ENCODE peak calls at places on chromosomes 16 and 17, in five cellular contexts. Q, T, A, Z and W are unnamed samples.

GRCh38 chr16:61936522-61936921 is 99.7 kb downstream of the CDH8 start:
- DNase-seq in T (no peak), Q (no peak), A (no peak), Z (no peak), W (no peak)

GRCh38 chr17:7312432-7313027 is 2.6 kb downstream of the GPS2 start:
- DNase-seq in A (no peak), T (no peak), Q (no peak), Z (no peak), W (no peak)

GRCh38 chr17:70945386-70945785 is 776.1 kb downstream of the KCNJ2 start:
- DNase-seq in A (no peak), Q (no peak), T (no peak), Z (no peak), W (no peak)

GRCh38 chr17:7854078-7854777 is 638 bp upstream of the TMEM88 start:
- DNase-seq in Z (no peak), A (no peak), T (no peak), Q (no peak), W (no peak)

GRCh38 chr16:55471448-55472097 is 7.4 kb upstream of the MMP2 start:
- DNase-seq in A (no peak), Z (no peak), Q (peak; percentile 51), T (no peak), W (no peak)

GRCh38 chr17:2705263-2705662 is 6.3 kb downstream of the CLUH start:
- DNase-seq in T (no peak), Q (peak; percentile 29), A (no peak), Z (no peak), W (no peak)

GRCh38 chr17:45818041-45818440 is 26.6 kb upstream of the SPPL2C start:
- DNase-seq in A (no peak), Q (no peak), Z (no peak), T (no peak), W (no peak)

GRCh38 chr17:57021226-57021940 is 43.5 kb downstream of the SCPEP1 start:
- DNase-seq in A (no peak), T (no peak), Q (no peak), Z (no peak), W (no peak)

GRCh38 chr16:51359141-51359960 is 208.3 kb upstream of the SALL1 start:
- DNase-seq in A (no peak), Z (no peak), T (no peak), Q (peak; percentile 3), W (no peak)